ENCODE peak calls at places on chromosome 17, in ten cellular contexts. O is adrenal gland, X is colonic mucosa, V is psoas muscle, U is NT2/D1, S is A549, R is small intestine, G is sigmoid colon, L is AG04450, A is gastrocnemius medialis. D is an unnamed sample. For H3K9me3, the result is how much of the 10 kb centered on the place peaks cover.

GRCh38 chr17:68381076-68381900 is 76.0 kb downstream of the WIPI1 start:
- DNase-seq in O (peak), X (no peak), V (no peak), U (no peak), S (peak), R (no peak), G (peak), L (peak), A (no peak), D (no peak)

GRCh38 chr17:1060991-1061390 is 64.1 kb downstream of the TIMM22 start:
- DNase-seq in O (peak), X (peak), V (peak), U (no peak), S (peak), R (no peak), G (peak), L (peak), A (peak), D (peak)

GRCh38 chr17:62892069-62892675 is 73.9 kb upstream of the TANC2 start:
- DNase-seq in O (no peak), X (no peak), V (no peak), U (no peak), S (no peak), R (no peak), G (no peak), L (no peak), A (no peak), D (no peak)

GRCh38 chr17:4712526-4712925 is 2.1 kb downstream of the ARRB2 start:
- DNase-seq in O (no peak), X (peak), V (no peak), U (no peak), S (no peak), R (peak), G (no peak), L (no peak), A (no peak), D (no peak)

GRCh38 chr17:37779554-37779953 is 34.7 kb upstream of the HNF1B start:
- DNase-seq in O (no peak), X (no peak), V (no peak), U (no peak), S (no peak), R (no peak), G (no peak), L (no peak), A (no peak), D (peak)

GRCh38 chr17:57640079-57640478 is 105.0 kb downstream of the CCDC182 start:
- DNase-seq in O (no peak), X (no peak), V (no peak), U (no peak), S (no peak), R (no peak), G (no peak), L (no peak), A (no peak), D (no peak)

GRCh38 chr17:14498812-14499211 is 197.9 kb downstream of the HS3ST3B1 start:
- DNase-seq in O (no peak), X (no peak), V (no peak), U (no peak), S (no peak), R (no peak), G (no peak), L (no peak), A (no peak), D (no peak)

GRCh38 chr17:55394357-55395021 is 27.1 kb downstream of the MMD start:
- DNase-seq in O (no peak), X (peak), V (no peak), U (no peak), S (no peak), R (peak), G (no peak), L (no peak), A (no peak), D (no peak)

GRCh38 chr17:81566461-81567126 is 14.4 kb upstream of the FAAP100 start:
- DNase-seq in O (peak), X (peak), V (peak), U (no peak), S (peak), R (peak), G (peak), L (peak), A (peak), D (peak)

GRCh38 chr17:57649191-57649590 is 95.9 kb downstream of the CCDC182 start:
- DNase-seq in O (no peak), X (no peak), V (no peak), U (no peak), S (no peak), R (no peak), G (no peak), L (no peak), A (no peak), D (no peak)

GRCh38 chr17:1224330-1224729 is 44.5 kb upstream of the ABR start:
- DNase-seq in O (no peak), X (peak), V (no peak), U (no peak), S (no peak), R (peak), G (no peak), L (no peak), A (no peak), D (no peak)

GRCh38 chr17:29561541-29562517 is 5.0 kb downstream of the ABHD15 start:
- DNase-seq in O (peak), X (no peak), V (peak), U (no peak), S (no peak), R (peak), G (peak), L (no peak), A (no peak), D (peak)

GRCh38 chr17:63039342-63039741 is 73.3 kb downstream of the TANC2 start:
- DNase-seq in O (no peak), X (no peak), V (no peak), U (no peak), S (peak), R (peak), G (no peak), L (no peak), A (no peak), D (no peak)

GRCh38 chr17:4087911-4088693 is 54.7 kb downstream of the ZZEF1 start:
- DNase-seq in O (no peak), X (no peak), V (peak), U (no peak), S (no peak), R (no peak), G (no peak), L (no peak), A (no peak), D (no peak)

GRCh38 chr17:703081-703875 is 11.4 kb downstream of the VPS53 start:
- DNase-seq in O (no peak), X (no peak), V (no peak), U (no peak), S (no peak), R (no peak), G (no peak), L (no peak), A (no peak), D (no peak)

GRCh38 chr17:56499799-56500388 is 93.6 kb upstream of the NOG start:
- DNase-seq in O (no peak), X (no peak), V (no peak), U (peak), S (peak), R (peak), G (no peak), L (no peak), A (no peak), D (peak)

GRCh38 chr17:77206557-77206956 is 65.8 kb downstream of the SEC14L1 start:
- DNase-seq in O (no peak), X (no peak), V (no peak), U (no peak), S (no peak), R (no peak), G (no peak), L (no peak), A (no peak), D (no peak)

GRCh38 chr17:26807024-26807423 is 486.9 kb upstream of the WSB1 start:
- DNase-seq in O (no peak), X (no peak), V (no peak), U (no peak), S (no peak), R (no peak), G (no peak), L (no peak), A (no peak), D (no peak)
- H3K9me3 ChIP-seq in O (under half), X (under half), V (half or more), U (half or more), S (under half), R (under half), G (under half), L (half or more), A (under half), D (half or more)

GRCh38 chr17:42018339-42018738 is 1.1 kb upstream of the DNAJC7 start:
- DNase-seq in O (no peak), X (no peak), V (no peak), U (no peak), S (no peak), R (no peak), G (no peak), L (no peak), A (no peak), D (no peak)
- H3K4me3 ChIP-seq in O (no peak), X (peak), V (peak), U (peak), S (peak), R (no peak), G (peak), L (peak), A (peak), D (no peak)

GRCh38 chr17:73437826-73438225 is 126.0 kb upstream of the CDC42EP4 start:
- DNase-seq in O (no peak), X (no peak), V (no peak), U (no peak), S (no peak), R (no peak), G (no peak), L (no peak), A (no peak), D (no peak)
- H3K9me3 ChIP-seq in O (under half), X (under half), V (under half), U (under half), S (under half), R (under half), G (under half), L (under half), A (under half), D (under half)

DNA sequence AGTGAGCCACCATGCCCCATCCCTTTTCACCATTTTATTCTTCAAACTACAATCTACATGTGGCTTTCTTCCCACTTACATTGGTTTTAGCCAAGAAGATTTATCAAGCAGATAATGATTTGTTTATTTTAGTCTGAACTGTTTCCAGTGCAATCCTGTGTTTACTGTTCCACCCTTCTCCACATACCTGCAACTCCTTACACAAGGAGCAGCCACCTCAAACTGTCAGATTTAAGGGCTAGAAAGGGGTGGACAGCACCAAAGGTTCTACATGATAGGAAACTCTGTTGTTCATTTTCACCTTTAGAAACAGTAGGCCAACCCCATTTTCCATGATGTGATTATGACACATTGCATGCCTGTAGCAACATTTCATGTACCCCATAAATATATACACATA is 1.9 kb downstream of the RUNDC1 start:
- DNase-seq in O (no peak), X (no peak), V (no peak), U (no peak), S (no peak), R (no peak), G (no peak), L (no peak), A (no peak), D (no peak)
- H3K4me3 ChIP-seq in O (no peak), X (no peak), V (no peak), U (no peak), S (no peak), R (no peak), G (no peak), L (no peak), A (no peak), D (no peak)

DNA sequence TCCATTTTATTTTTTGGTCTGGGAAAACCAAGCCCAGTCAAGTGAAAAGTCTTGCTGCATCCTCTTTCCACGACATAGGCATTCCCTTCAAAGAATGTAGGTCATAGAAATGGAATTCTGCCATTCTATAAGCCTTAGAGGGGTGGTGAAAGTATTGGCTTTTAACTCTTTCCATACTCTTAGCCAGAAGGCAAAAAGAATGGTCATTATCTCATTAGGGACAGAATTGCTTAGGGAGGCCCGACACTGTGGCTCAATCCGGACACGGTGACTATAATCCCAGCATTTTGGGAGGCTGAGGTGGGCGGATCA is 7.9 kb upstream of the MSL1 start:
- DNase-seq in O (no peak), X (no peak), V (no peak), U (no peak), S (no peak), R (no peak), G (no peak), L (no peak), A (no peak), D (no peak)
- H3K9me3 ChIP-seq in O (under half), X (under half), V (under half), U (under half), S (under half), R (under half), G (under half), L (under half), A (under half), D (under half)

GRCh38 chr17:79795795-79796569 is 895 bp downstream of the CBX8 start:
- DNase-seq in O (no peak), X (no peak), V (no peak), U (no peak), S (no peak), R (no peak), G (no peak), L (no peak), A (no peak), D (no peak)
- H3K4me3 ChIP-seq in O (no peak), X (peak), V (peak), U (peak), S (peak), R (peak), G (peak), L (peak), A (peak), D (peak)

GRCh38 chr17:50264263-50265113 is 9.8 kb upstream of the TMEM92 start:
- DNase-seq in O (peak), X (peak), V (no peak), U (no peak), S (no peak), R (no peak), G (peak), L (no peak), A (no peak), D (no peak)

GRCh38 chr17:50263293-50264262 is 10.7 kb upstream of the TMEM92 start:
- DNase-seq in O (peak), X (no peak), V (peak), U (no peak), S (no peak), R (no peak), G (no peak), L (no peak), A (no peak), D (no peak)

GRCh38 chr17:50266384-50267073 is 7.7 kb upstream of the TMEM92 start:
- DNase-seq in O (peak), X (peak), V (no peak), U (no peak), S (peak), R (no peak), G (peak), L (peak), A (no peak), D (no peak)

GRCh38 chr17:50265690-50266306 is 8.5 kb upstream of the TMEM92 start:
- DNase-seq in O (peak), X (peak), V (no peak), U (no peak), S (no peak), R (no peak), G (no peak), L (no peak), A (no peak), D (no peak)

GRCh38 chr17:50265212-50265611 is 9.1 kb upstream of the TMEM92 start:
- DNase-seq in O (peak), X (no peak), V (no peak), U (no peak), S (no peak), R (no peak), G (peak), L (no peak), A (no peak), D (no peak)
- H3K9me3 ChIP-seq in O (under half), X (under half), V (under half), U (under half), S (under half), R (under half), G (under half), L (under half), A (under half), D (under half)